ENCODE peak calls at places on chromosomes 4 and X, in six cellular contexts. G is tibial artery; M is effector CD4-positive, alpha-beta T cell; C is progenitor cell of endocrine pancreas; E is A172; N is KBM-7. V is an unnamed sample.

GRCh38 chr4:132572210-132572609 is 576.9 kb upstream of the PCDH10 start:
- DNase-seq in G (no peak), M (no peak), C (no peak), E (peak), N (no peak), V (no peak)

GRCh38 chrX:129932792-129933321 is 26.9 kb downstream of the UTP14A start:
- DNase-seq in G (peak), M (no peak), C (no peak), E (no peak), N (peak), V (peak)

GRCh38 chr4:118888666-118889312 is at the start of gene SYNPO2:
- DNase-seq in G (peak), M (no peak), C (peak), E (peak), N (peak), V (peak)

GRCh38 chr4:74733760-74734159 is 60.6 kb downstream of the BTC start:
- DNase-seq in G (no peak), M (no peak), C (no peak), E (no peak), N (no peak), V (no peak)

GRCh38 chr4:6961496-6962210 is 52.0 kb downstream of the TBC1D14 start:
- DNase-seq in G (peak), M (no peak), C (no peak), E (no peak), N (no peak), V (no peak)

GRCh38 chr4:3830774-3831528 is 64.8 kb downstream of the ADRA2C start:
- DNase-seq in G (no peak), M (no peak), C (no peak), E (no peak), N (no peak), V (no peak)

GRCh38 chrX:110442631-110443030 is 84.0 kb downstream of the RTL9 start:
- DNase-seq in G (no peak), M (no peak), C (no peak), E (peak), N (peak), V (no peak)

GRCh38 chr4:3858765-3859388 is 92.7 kb downstream of the ADRA2C start:
- DNase-seq in G (no peak), M (no peak), C (no peak), E (no peak), N (no peak), V (no peak)

GRCh38 chr4:61663310-61663709 is 463.2 kb downstream of the ADGRL3 start:
- DNase-seq in G (no peak), M (no peak), C (no peak), E (no peak), N (no peak), V (no peak)

GRCh38 chrX:13250831-13251612 is 68.8 kb downstream of the ATXN3L start:
- DNase-seq in G (peak), M (no peak), C (no peak), E (no peak), N (peak), V (no peak)

GRCh38 chr4:137768196-137768595 is 235.9 kb upstream of the PCDH18 start:
- DNase-seq in G (no peak), M (no peak), C (no peak), E (no peak), N (no peak), V (no peak)

GRCh38 chr4:24799544-24800272 is 4.3 kb downstream of the SOD3 start:
- DNase-seq in G (no peak), M (no peak), C (no peak), E (no peak), N (no peak), V (no peak)

GRCh38 chr4:47716017-47716416 is 121.8 kb downstream of the CORIN start:
- DNase-seq in G (no peak), M (no peak), C (no peak), E (no peak), N (no peak), V (no peak)

GRCh38 chrX:152072236-152072635 is 66.1 kb downstream of the MAGEA10 start:
- DNase-seq in G (no peak), M (no peak), C (no peak), E (peak), N (no peak), V (no peak)

GRCh38 chr4:176065365-176066249 is at the start of gene WDR17:
- DNase-seq in G (peak), M (peak), C (peak), E (peak), N (peak), V (peak)

GRCh38 chr4:71400788-71401187 is 62.0 kb downstream of the SLC4A4 start:
- DNase-seq in G (no peak), M (no peak), C (no peak), E (no peak), N (no peak), V (no peak)

GRCh38 chr4:477686-478085 is 21.3 kb downstream of the ZNF721 start:
- DNase-seq in G (no peak), M (no peak), C (no peak), E (no peak), N (no peak), V (no peak)

GRCh38 chr4:81600511-81601269 is 129.0 kb upstream of the RASGEF1B start:
- DNase-seq in G (no peak), M (no peak), C (no peak), E (no peak), N (no peak), V (no peak)

GRCh38 chrX:56813318-56813837 is 84.3 kb downstream of the NBDY start:
- DNase-seq in G (no peak), M (peak), C (no peak), E (peak), N (peak), V (no peak)

GRCh38 chr4:118270492-118270891 is 82.3 kb downstream of the PRSS12 start:
- DNase-seq in G (no peak), M (peak), C (no peak), E (peak), N (peak), V (no peak)

GRCh38 chr4:133263082-133263481 is 114.0 kb downstream of the PCDH10 start:
- DNase-seq in G (no peak), M (no peak), C (no peak), E (no peak), N (no peak), V (no peak)

GRCh38 chr4:96356591-96357360 is 516.9 kb downstream of the PDHA2 start:
- DNase-seq in G (no peak), M (no peak), C (no peak), E (no peak), N (no peak), V (no peak)

GRCh38 chr4:82561745-82562552 is at the start of gene TMEM150C:
- DNase-seq in G (no peak), M (no peak), C (peak), E (peak), N (peak), V (no peak)

GRCh38 chrX:150544835-150545790 is 23.3 kb upstream of the MTM1 start:
- DNase-seq in G (no peak), M (no peak), C (no peak), E (no peak), N (no peak), V (no peak)

GRCh38 chr4:154911097-154911496 is 130.0 kb downstream of the RBM46 start:
- DNase-seq in G (no peak), M (no peak), C (no peak), E (no peak), N (no peak), V (no peak)

GRCh38 chr4:105472871-105473339 is 957 bp downstream of the PPA2 start:
- DNase-seq in G (no peak), M (no peak), C (no peak), E (no peak), N (no peak), V (no peak)

GRCh38 chr4:38004062-38004461 is 43.9 kb downstream of the PTTG2 start:
- DNase-seq in G (no peak), M (no peak), C (no peak), E (no peak), N (no peak), V (no peak)

GRCh38 chrX:107825698-107826285 is at the start of gene MID2:
- DNase-seq in G (peak), M (peak), C (peak), E (peak), N (peak), V (no peak)

GRCh38 chr4:7539659-7540058 is 104.9 kb upstream of the PSAPL1 start:
- DNase-seq in G (no peak), M (peak), C (no peak), E (peak), N (peak), V (no peak)

GRCh38 chr4:89447543-89447942 is 139.9 kb upstream of the GPRIN3 start:
- DNase-seq in G (no peak), M (no peak), C (no peak), E (no peak), N (no peak), V (no peak)

GRCh38 chrX:154799554-154800348 is 5.5 kb downstream of the MPP1 start:
- DNase-seq in G (no peak), M (no peak), C (no peak), E (peak), N (peak), V (no peak)

GRCh38 chr4:122827899-122828601 is 1.4 kb downstream of the FGF2 start:
- DNase-seq in G (peak), M (no peak), C (no peak), E (peak), N (peak), V (no peak)

GRCh38 chrX:31547816-31548215 is 476.0 kb upstream of the FTHL17 start:
- DNase-seq in G (no peak), M (no peak), C (no peak), E (no peak), N (no peak), V (no peak)

GRCh38 chr4:142944565-142944964 is 98.5 kb upstream of the INPP4B start:
- DNase-seq in G (no peak), M (no peak), C (no peak), E (no peak), N (no peak), V (no peak)

GRCh38 chr4:97643179-97643578 is 500.1 kb downstream of the STPG2 start:
- DNase-seq in G (no peak), M (no peak), C (no peak), E (no peak), N (no peak), V (no peak)

GRCh38 chr4:177187371-177187770 is 122.3 kb upstream of the NEIL3 start:
- DNase-seq in G (no peak), M (no peak), C (no peak), E (no peak), N (no peak), V (no peak)

V was measured in type B pancreatic cell.